ENCODE peak calls at places on chromosome 10, in nine cellular contexts. Z is activated CD8-positive, alpha-beta memory T cell treated with anti-CD3 and anti-CD28 coated beads for 24 hours; I is GM04503; H is cardiac muscle cell; E is T follicular helper cell; R is stomach; F is heart left ventricle; C is NCI-H1105 treated with DMSO at 0.1 percent for 48 hours; G is AG04450. W is an unnamed sample.

GRCh38 chr10:29007748-29008610 is 280.9 kb upstream of the LYZL1 start:
- DNase-seq in Z (no peak), I (no peak), H (no peak), E (no peak), R (no peak), F (peak; percentile 21), C (no peak), G (no peak), W (no peak)

GRCh38 chr10:100344386-100344785 is 2.6 kb upstream of the SCD start:
- DNase-seq in Z (no peak), I (no peak), H (no peak), E (no peak), R (no peak), F (no peak), C (no peak), G (no peak), W (no peak)

GRCh38 chr10:117175215-117175900 is 21.9 kb upstream of the KCNK18 start:
- DNase-seq in Z (no peak), I (no peak), H (peak; percentile 30), E (no peak), R (no peak), F (no peak), C (peak; percentile 39), G (no peak), W (no peak)

GRCh38 chr10:123916775-123917174 is 25.2 kb upstream of the CPXM2 start:
- DNase-seq in Z (no peak), I (no peak), H (no peak), E (no peak), R (no peak), F (no peak), C (no peak), G (no peak), W (no peak)

GRCh38 chr10:69103784-69104183 is 15.9 kb downstream of the SRGN start:
- DNase-seq in Z (no peak), I (no peak), H (no peak), E (no peak), R (no peak), F (no peak), C (no peak), G (no peak), W (no peak)

GRCh38 chr10:98309366-98310355 is 41.7 kb upstream of the LOXL4 start:
- DNase-seq in Z (no peak), I (peak; percentile 23), H (peak; percentile 83), E (no peak), R (peak; percentile 66), F (peak; percentile 67), C (no peak), G (peak; percentile 75), W (peak; percentile 86)

GRCh38 chr10:43502931-43503330 is 66.0 kb downstream of the ZNF487 start:
- DNase-seq in Z (no peak), I (no peak), H (no peak), E (no peak), R (no peak), F (no peak), C (no peak), G (no peak), W (no peak)

GRCh38 chr10:110901954-110902819 is 16.8 kb downstream of the BBIP1 start:
- DNase-seq in Z (no peak), I (no peak), H (no peak), E (no peak), R (no peak), F (no peak), C (no peak), G (no peak), W (peak; percentile 67)

GRCh38 chr10:115772606-115773005 is 500.4 kb downstream of the GFRA1 start:
- DNase-seq in Z (no peak), I (peak; percentile 31), H (no peak), E (no peak), R (no peak), F (no peak), C (no peak), G (peak; percentile 27), W (peak; percentile 93)

GRCh38 chr10:102670065-102670400 is 25.8 kb downstream of the TRIM8 start:
- DNase-seq in Z (no peak), I (no peak), H (no peak), E (no peak), R (no peak), F (no peak), C (no peak), G (no peak), W (no peak)

GRCh38 chr10:102434251-102434913 is 2.0 kb upstream of the CUEDC2 start:
- DNase-seq in Z (no peak), I (no peak), H (no peak), E (no peak), R (no peak), F (no peak), C (no peak), G (no peak), W (peak; percentile 43)

W was measured in HCEC 1CT.